ENCODE peak calls at places on chromosomes 5 and 9, in six cellular contexts. A is psoas muscle; G is aorta; W is heart left ventricle; X is CD8-positive, alpha-beta T cell; H is PC-9. F is an unnamed sample. For H3K4me1, the result is how much of the 10 kb centered on the place peaks cover.

GRCh38 chr5:97495301-97495700 is 312.3 kb upstream of the RIOK2 start:
- DNase-seq in A (no peak), G (no peak), W (no peak), X (no peak), H (no peak), F (no peak)

GRCh38 chr5:122774519-122774860 is 390 bp upstream of the SNX2 start:
- DNase-seq in A (no peak), G (no peak), W (no peak), X (no peak), H (no peak), F (no peak)

GRCh38 chr9:128091144-128091543 is 23.1 kb downstream of the SLC25A25 start:
- DNase-seq in A (peak), G (peak), W (peak), X (no peak), H (no peak), F (peak)

GRCh38 chr9:134234001-134234660 is 69.8 kb upstream of the RNU6ATAC start:
- DNase-seq in A (no peak), G (no peak), W (no peak), X (no peak), H (no peak), F (no peak)

GRCh38 chr9:127282611-127283010 is 18.0 kb downstream of the GARNL3 start:
- DNase-seq in A (no peak), G (no peak), W (no peak), X (no peak), H (no peak), F (no peak)

GRCh38 chr5:132915681-132916080 is 42.2 kb downstream of the LEAP2 start:
- DNase-seq in A (no peak), G (no peak), W (no peak), X (no peak), H (no peak), F (no peak)

GRCh38 chr9:79944991-79945390 is 373.2 kb downstream of the TLE4 start:
- DNase-seq in A (no peak), G (no peak), W (no peak), X (no peak), H (no peak), F (no peak)

GRCh38 chr9:128149001-128149701 is at the start of gene LCN2:
- DNase-seq in A (peak), G (peak), W (peak), X (no peak), H (peak), F (no peak)

GRCh38 chr9:75974006-75974766 is 83.7 kb downstream of the PCSK5 start:
- DNase-seq in A (no peak), G (peak), W (no peak), X (no peak), H (no peak), F (no peak)

GRCh38 chr5:37208883-37209808 is 40.0 kb downstream of the CPLANE1 start:
- DNase-seq in A (peak), G (no peak), W (peak), X (no peak), H (no peak), F (peak)

GRCh38 chr5:122341087-122341486 is 29.1 kb downstream of the SNCAIP start:
- DNase-seq in A (no peak), G (no peak), W (no peak), X (no peak), H (no peak), F (no peak)

GRCh38 chr9:132802121-132802795 is 75.8 kb downstream of the AK8 start:
- DNase-seq in A (no peak), G (peak), W (no peak), X (no peak), H (no peak), F (no peak)

GRCh38 chr5:7877851-7878250 is 8.9 kb downstream of the MTRR start:
- DNase-seq in A (no peak), G (no peak), W (no peak), X (no peak), H (no peak), F (no peak)

GRCh38 chr9:615756-616155 is 225.7 kb upstream of the DMRT1 start:
- DNase-seq in A (no peak), G (no peak), W (no peak), X (no peak), H (no peak), F (no peak)

GRCh38 chr5:39761199-39761580 is 336.4 kb upstream of the DAB2 start:
- DNase-seq in A (no peak), G (no peak), W (no peak), X (no peak), H (no peak), F (no peak)

GRCh38 chr5:63125862-63126261 is 547.2 kb downstream of the LRRC70 start:
- DNase-seq in A (no peak), G (no peak), W (no peak), X (no peak), H (no peak), F (no peak)

GRCh38 chr9:122816163-122816867 is 12.1 kb downstream of the PDCL start:
- DNase-seq in A (peak), G (no peak), W (peak), X (peak), H (no peak), F (peak)

GRCh38 chr9:114004221-114004716 is 73.8 kb downstream of the AMBP start:
- DNase-seq in A (peak), G (peak), W (peak), X (peak), H (no peak), F (peak)

GRCh38 chr9:70262948-70263347 is 4.2 kb downstream of the SMC5 start:
- DNase-seq in A (no peak), G (no peak), W (no peak), X (no peak), H (no peak), F (no peak)

DNA sequence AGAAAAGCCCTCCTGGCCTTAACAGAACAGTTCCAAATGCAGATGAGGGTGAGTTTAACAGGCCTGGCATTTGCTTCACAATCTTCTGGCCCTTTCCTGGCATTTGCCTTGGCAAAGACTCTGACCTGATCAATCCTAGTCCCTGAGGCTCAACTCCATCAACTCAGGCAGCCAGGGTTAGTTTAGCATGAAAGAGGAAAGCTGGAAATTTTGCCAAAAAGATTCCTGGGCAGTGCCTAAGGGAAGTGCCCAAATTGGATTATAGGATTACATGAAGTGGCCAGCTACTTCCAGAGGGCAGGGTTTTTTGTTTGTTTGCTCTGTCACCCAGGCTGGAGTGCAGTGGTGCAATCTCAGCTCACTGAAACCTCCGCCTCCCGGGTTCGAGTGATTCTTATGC is 36.8 kb downstream of the PCDHAC2 start:
- DNase-seq in A (no peak), G (no peak), W (no peak), X (no peak), H (no peak), F (no peak)
- H3K4me1 ChIP-seq in A (under half), G (under half), W (under half), X (under half), H (under half), F (under half)

GRCh38 chr9:108838017-108838416 is 17.8 kb downstream of the ACTL7B start:
- DNase-seq in A (no peak), G (no peak), W (no peak), X (no peak), H (no peak), F (no peak)
- H3K4me1 ChIP-seq in A (under half), G (under half), W (under half), X (under half), H (under half), F (under half)

DNA sequence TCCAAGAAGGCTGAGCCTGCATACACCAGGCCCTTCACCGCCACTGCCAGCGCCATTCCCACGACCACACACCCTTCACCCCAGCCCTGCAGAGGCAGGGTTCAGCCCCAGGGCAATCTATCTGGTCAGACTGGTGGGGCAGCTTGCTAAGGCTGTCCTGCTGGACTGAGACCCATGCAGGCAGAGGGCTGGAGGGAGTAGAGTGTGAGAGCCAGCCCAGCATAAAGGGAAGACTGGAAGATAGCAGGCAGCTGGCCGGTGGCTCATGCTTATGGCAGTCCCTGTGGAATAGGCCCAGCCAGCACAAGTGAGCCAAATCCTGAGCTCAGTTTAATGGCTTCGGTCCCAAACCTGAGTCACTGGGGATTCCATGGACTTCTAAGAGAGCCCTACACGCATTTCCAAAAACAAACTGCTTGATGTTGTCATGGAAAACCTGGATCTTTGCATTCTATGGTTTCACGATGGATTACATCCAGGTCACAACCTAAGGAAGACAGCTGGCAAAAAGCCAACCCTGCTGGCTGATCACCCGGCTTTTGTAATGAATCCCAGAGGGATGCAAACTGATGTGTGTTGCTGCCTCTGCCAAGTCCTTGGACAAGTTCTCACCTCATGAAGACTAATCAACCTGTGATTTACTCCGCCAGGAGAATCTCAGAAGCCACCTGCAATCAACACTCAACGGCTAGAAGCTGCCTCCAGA is 143.7 kb downstream of the LHFPL2 start:
- DNase-seq in A (peak), G (peak), W (peak), X (no peak), H (peak), F (peak)
- H3K4me1 ChIP-seq in A (under half), G (under half), W (under half), X (under half), H (half or more), F (under half)

GRCh38 chr5:177507165-177507564 is 2.5 kb downstream of the DOK3 start:
- DNase-seq in A (no peak), G (no peak), W (no peak), X (no peak), H (no peak), F (no peak)

GRCh38 chr5:177502886-177503285 is 5.5 kb upstream of the PDLIM7 start:
- DNase-seq in A (no peak), G (no peak), W (no peak), X (no peak), H (no peak), F (no peak)

GRCh38 chr5:177503351-177504085 is 6.1 kb downstream of the DOK3 start:
- DNase-seq in A (no peak), G (no peak), W (no peak), X (no peak), H (no peak), F (no peak)

GRCh38 chr5:177504086-177505056 is 5.3 kb downstream of the DOK3 start:
- DNase-seq in A (no peak), G (no peak), W (no peak), X (no peak), H (no peak), F (no peak)

GRCh38 chr5:177505075-177505474 is 4.6 kb downstream of the DOK3 start:
- DNase-seq in A (no peak), G (peak), W (no peak), X (no peak), H (no peak), F (no peak)
- H3K4me1 ChIP-seq in A (under half), G (under half), W (under half), X (under half), H (under half), F (under half)

DNA sequence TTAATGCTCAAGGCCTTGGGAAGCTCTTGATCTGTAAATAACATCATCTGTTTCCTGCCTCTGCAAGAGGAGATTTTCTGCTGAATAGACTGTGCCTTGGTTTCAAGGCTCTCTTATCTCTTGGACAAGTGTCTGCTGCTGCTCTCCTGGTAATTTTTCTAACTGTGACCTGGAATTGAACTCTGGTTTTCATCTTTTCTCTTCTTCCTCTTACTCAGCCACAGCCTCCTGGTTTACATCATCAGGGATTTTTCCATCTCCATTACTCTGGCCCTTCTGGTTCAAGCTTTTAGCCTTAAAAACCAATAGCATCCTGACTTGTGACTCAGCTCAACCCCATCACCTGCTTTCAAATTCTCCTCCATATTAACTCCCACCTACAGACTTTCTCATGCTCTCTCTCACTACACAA is 49.6 kb upstream of the ITGA1 start:
- DNase-seq in A (no peak), G (no peak), W (no peak), X (no peak), H (no peak), F (no peak)
- H3K4me1 ChIP-seq in A (under half), G (under half), W (under half), X (under half), H (under half), F (under half)

GRCh38 chr5:87954121-87954520 is 314.5 kb downstream of the TMEM161B start:
- DNase-seq in A (no peak), G (no peak), W (no peak), X (no peak), H (no peak), F (no peak)

GRCh38 chr5:87949665-87950640 is 318.7 kb downstream of the TMEM161B start:
- DNase-seq in A (no peak), G (no peak), W (no peak), X (no peak), H (no peak), F (no peak)

GRCh38 chr5:87951661-87952060 is 317.0 kb downstream of the TMEM161B start:
- DNase-seq in A (no peak), G (no peak), W (no peak), X (no peak), H (no peak), F (no peak)
- H3K4me1 ChIP-seq in A (under half), G (under half), W (under half), X (under half), H (under half), F (under half)

F was measured in uterus.